ENCODE peak calls at places on chromosome 1, in eight cellular contexts. One of them, this sample, is unnamed.

GRCh38 chr1:94542088-94542671 is 621 bp upstream of the F3 start:
- DNase-seq in cardiac fibroblast: peak
- DNase-seq in A673: peak
- DNase-seq in hepatocyte: no peak
- DNase-seq in cardiac muscle cell: no peak
- DNase-seq in AG09309: no peak
- DNase-seq in DND-41: peak
- DNase-seq in Calu3: no peak
- DNase-seq in this sample: peak

GRCh38 chr1:184186167-184186566 is 134.6 kb downstream of the TSEN15 start:
- DNase-seq in cardiac fibroblast: no peak
- DNase-seq in A673: no peak
- DNase-seq in hepatocyte: no peak
- DNase-seq in cardiac muscle cell: no peak
- DNase-seq in AG09309: no peak
- DNase-seq in DND-41: no peak
- DNase-seq in Calu3: no peak
- DNase-seq in this sample: no peak

GRCh38 chr1:200525167-200526123 is 95.1 kb downstream of the KIF14 start:
- DNase-seq in cardiac fibroblast: peak
- DNase-seq in A673: no peak
- DNase-seq in hepatocyte: no peak
- DNase-seq in cardiac muscle cell: no peak
- DNase-seq in AG09309: peak
- DNase-seq in DND-41: no peak
- DNase-seq in Calu3: no peak
- DNase-seq in this sample: no peak

GRCh38 chr1:25559996-25560395 is 16.6 kb downstream of the LDLRAP1 start:
- DNase-seq in cardiac fibroblast: no peak
- DNase-seq in A673: no peak
- DNase-seq in hepatocyte: no peak
- DNase-seq in cardiac muscle cell: no peak
- DNase-seq in AG09309: no peak
- DNase-seq in DND-41: no peak
- DNase-seq in Calu3: no peak
- DNase-seq in this sample: no peak

GRCh38 chr1:116365857-116366256 is 7.2 kb upstream of the ATP1A1 start:
- DNase-seq in cardiac fibroblast: no peak
- DNase-seq in A673: no peak
- DNase-seq in hepatocyte: no peak
- DNase-seq in cardiac muscle cell: no peak
- DNase-seq in AG09309: no peak
- DNase-seq in DND-41: no peak
- DNase-seq in Calu3: no peak
- DNase-seq in this sample: no peak

GRCh38 chr1:6009120-6010040 is 17.2 kb upstream of the NPHP4 start:
- DNase-seq in cardiac fibroblast: peak
- DNase-seq in A673: no peak
- DNase-seq in hepatocyte: no peak
- DNase-seq in cardiac muscle cell: no peak
- DNase-seq in AG09309: no peak
- DNase-seq in DND-41: no peak
- DNase-seq in Calu3: no peak
- DNase-seq in this sample: no peak

GRCh38 chr1:4698911-4699310 is 44.5 kb downstream of the AJAP1 start:
- DNase-seq in cardiac fibroblast: no peak
- DNase-seq in A673: no peak
- DNase-seq in hepatocyte: no peak
- DNase-seq in cardiac muscle cell: no peak
- DNase-seq in AG09309: no peak
- DNase-seq in DND-41: no peak
- DNase-seq in Calu3: no peak
- DNase-seq in this sample: no peak

GRCh38 chr1:223714849-223715709 is 2.7 kb downstream of the CAPN2 start:
- DNase-seq in cardiac fibroblast: peak
- DNase-seq in A673: peak
- DNase-seq in hepatocyte: peak
- DNase-seq in cardiac muscle cell: no peak
- DNase-seq in AG09309: peak
- DNase-seq in DND-41: no peak
- DNase-seq in Calu3: peak
- DNase-seq in this sample: peak

DNA sequence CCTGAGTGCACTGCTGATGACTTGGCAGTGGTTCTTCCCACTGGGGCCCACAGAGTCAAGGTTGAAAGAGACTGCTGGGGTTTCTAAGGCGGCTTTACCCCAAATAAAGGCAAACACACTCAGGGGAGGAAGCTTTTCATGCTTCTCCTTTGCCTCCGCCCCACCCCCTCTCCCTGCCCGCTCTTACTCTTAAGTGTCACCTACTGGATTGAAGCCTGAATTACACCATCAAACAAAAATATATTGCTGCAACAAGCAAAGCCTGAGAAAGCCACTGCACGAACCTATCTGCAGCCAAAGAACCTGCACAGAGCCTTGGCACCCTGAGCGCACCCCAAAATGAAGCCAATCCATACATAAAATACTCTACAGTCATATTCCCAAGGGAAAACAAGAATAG is 63.1 kb downstream of the PTGFR start:
- DNase-seq in cardiac fibroblast: peak
- DNase-seq in A673: peak
- DNase-seq in hepatocyte: no peak
- DNase-seq in cardiac muscle cell: no peak
- DNase-seq in AG09309: no peak
- DNase-seq in DND-41: peak
- DNase-seq in Calu3: peak
- DNase-seq in this sample: no peak
- TF ChIP-seq CTCF in cardiac fibroblast: peak
- TF ChIP-seq CTCF in A673: peak
- TF ChIP-seq CTCF in hepatocyte: no peak
- TF ChIP-seq CTCF in cardiac muscle cell: no peak
- TF ChIP-seq CTCF in AG09309: peak
- TF ChIP-seq CTCF in DND-41: peak
- TF ChIP-seq CTCF in Calu3: no peak
- TF ChIP-seq CTCF in this sample: no peak

GRCh38 chr1:59720716-59721115 is 94.0 kb upstream of the HOOK1 start:
- DNase-seq in cardiac fibroblast: no peak
- DNase-seq in A673: no peak
- DNase-seq in hepatocyte: no peak
- DNase-seq in cardiac muscle cell: no peak
- DNase-seq in AG09309: no peak
- DNase-seq in DND-41: no peak
- DNase-seq in Calu3: no peak
- DNase-seq in this sample: no peak

GRCh38 chr1:59714966-59715365 is 99.8 kb upstream of the HOOK1 start:
- DNase-seq in cardiac fibroblast: no peak
- DNase-seq in A673: no peak
- DNase-seq in hepatocyte: no peak
- DNase-seq in cardiac muscle cell: no peak
- DNase-seq in AG09309: no peak
- DNase-seq in DND-41: no peak
- DNase-seq in Calu3: no peak
- DNase-seq in this sample: no peak

GRCh38 chr1:59718989-59719360 is 95.8 kb upstream of the HOOK1 start:
- DNase-seq in cardiac fibroblast: no peak
- DNase-seq in A673: no peak
- DNase-seq in hepatocyte: no peak
- DNase-seq in cardiac muscle cell: peak
- DNase-seq in AG09309: no peak
- DNase-seq in DND-41: no peak
- DNase-seq in Calu3: no peak
- DNase-seq in this sample: no peak

GRCh38 chr1:59716551-59717231 is 98.1 kb upstream of the HOOK1 start:
- DNase-seq in cardiac fibroblast: no peak
- DNase-seq in A673: no peak
- DNase-seq in hepatocyte: no peak
- DNase-seq in cardiac muscle cell: no peak
- DNase-seq in AG09309: no peak
- DNase-seq in DND-41: no peak
- DNase-seq in Calu3: no peak
- DNase-seq in this sample: no peak

DNA sequence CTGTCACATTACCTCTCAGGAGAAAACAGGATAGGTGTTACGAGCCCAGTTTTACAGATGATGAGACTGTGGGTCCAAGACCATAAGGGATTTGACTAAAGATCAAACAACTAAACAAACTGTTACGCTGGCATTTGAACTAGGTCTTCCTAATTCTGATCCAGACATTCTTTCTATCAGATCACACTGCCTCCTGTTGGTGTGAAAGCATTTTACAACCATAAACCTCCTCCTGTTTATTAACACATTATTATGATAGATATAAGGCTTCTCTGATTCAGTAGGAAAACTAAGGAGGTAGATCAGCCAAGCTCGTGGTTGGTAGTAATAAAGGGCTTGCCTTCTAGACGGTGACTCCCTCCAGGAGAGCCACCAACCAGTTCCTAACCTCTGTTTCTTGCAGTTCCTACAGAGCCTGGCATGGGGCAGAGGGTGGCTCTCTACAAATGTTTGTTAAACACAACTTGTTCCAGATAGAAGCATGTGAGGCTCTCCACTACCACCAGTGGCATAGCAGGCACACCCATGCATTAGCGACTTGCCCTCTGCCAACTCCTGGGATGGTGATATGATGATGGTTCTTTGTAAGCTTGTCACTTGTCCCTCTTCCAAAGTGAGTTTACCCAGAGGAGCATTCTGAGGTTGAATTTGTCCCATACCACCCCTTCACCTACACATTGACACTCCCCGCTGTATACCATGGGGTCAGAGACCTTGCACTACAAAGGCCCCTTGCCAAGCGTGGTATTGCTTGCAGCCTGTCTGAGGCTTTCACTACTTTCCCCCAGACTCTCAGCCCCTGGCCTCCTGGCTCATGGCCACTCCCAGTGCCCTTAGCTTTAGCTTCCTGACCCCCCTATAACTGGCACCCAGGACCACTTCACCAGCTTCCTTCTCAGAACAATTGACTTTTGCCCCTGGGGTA is 96.4 kb upstream of the HOOK1 start:
- DNase-seq in cardiac fibroblast: no peak
- DNase-seq in A673: peak
- DNase-seq in hepatocyte: peak
- DNase-seq in cardiac muscle cell: no peak
- DNase-seq in AG09309: no peak
- DNase-seq in DND-41: no peak
- DNase-seq in Calu3: no peak
- DNase-seq in this sample: peak
- TF ChIP-seq CTCF in cardiac fibroblast: peak
- TF ChIP-seq CTCF in A673: peak
- TF ChIP-seq CTCF in hepatocyte: peak
- TF ChIP-seq CTCF in cardiac muscle cell: peak
- TF ChIP-seq CTCF in AG09309: no peak
- TF ChIP-seq CTCF in DND-41: peak
- TF ChIP-seq CTCF in Calu3: peak
- TF ChIP-seq CTCF in this sample: peak

GRCh38 chr1:237911911-237912310 is 21.2 kb upstream of the ZP4 start:
- DNase-seq in cardiac fibroblast: no peak
- DNase-seq in A673: no peak
- DNase-seq in hepatocyte: no peak
- DNase-seq in cardiac muscle cell: no peak
- DNase-seq in AG09309: no peak
- DNase-seq in DND-41: no peak
- DNase-seq in Calu3: no peak
- DNase-seq in this sample: no peak

GRCh38 chr1:237910834-237911233 is 20.1 kb upstream of the ZP4 start:
- DNase-seq in cardiac fibroblast: no peak
- DNase-seq in A673: no peak
- DNase-seq in hepatocyte: no peak
- DNase-seq in cardiac muscle cell: no peak
- DNase-seq in AG09309: no peak
- DNase-seq in DND-41: no peak
- DNase-seq in Calu3: no peak
- DNase-seq in this sample: no peak

GRCh38 chr1:237913345-237913744 is 22.6 kb upstream of the ZP4 start:
- DNase-seq in cardiac fibroblast: no peak
- DNase-seq in A673: no peak
- DNase-seq in hepatocyte: no peak
- DNase-seq in cardiac muscle cell: no peak
- DNase-seq in AG09309: no peak
- DNase-seq in DND-41: no peak
- DNase-seq in Calu3: no peak
- DNase-seq in this sample: no peak
- TF ChIP-seq CTCF in cardiac fibroblast: no peak
- TF ChIP-seq CTCF in A673: no peak
- TF ChIP-seq CTCF in hepatocyte: no peak
- TF ChIP-seq CTCF in cardiac muscle cell: no peak
- TF ChIP-seq CTCF in AG09309: no peak
- TF ChIP-seq CTCF in DND-41: no peak
- TF ChIP-seq CTCF in Calu3: no peak
- TF ChIP-seq CTCF in this sample: no peak

GRCh38 chr1:155691992-155692528 is 3.2 kb downstream of the DAP3 start:
- DNase-seq in cardiac fibroblast: no peak
- DNase-seq in A673: no peak
- DNase-seq in hepatocyte: no peak
- DNase-seq in cardiac muscle cell: peak
- DNase-seq in AG09309: no peak
- DNase-seq in DND-41: no peak
- DNase-seq in Calu3: no peak
- DNase-seq in this sample: no peak
- TF ChIP-seq CTCF in cardiac fibroblast: no peak
- TF ChIP-seq CTCF in A673: no peak
- TF ChIP-seq CTCF in hepatocyte: no peak
- TF ChIP-seq CTCF in cardiac muscle cell: no peak
- TF ChIP-seq CTCF in AG09309: no peak
- TF ChIP-seq CTCF in DND-41: no peak
- TF ChIP-seq CTCF in Calu3: no peak
- TF ChIP-seq CTCF in this sample: no peak

GRCh38 chr1:8720347-8720746 is 97.1 kb downstream of the RERE start:
- DNase-seq in cardiac fibroblast: no peak
- DNase-seq in A673: no peak
- DNase-seq in hepatocyte: no peak
- DNase-seq in cardiac muscle cell: no peak
- DNase-seq in AG09309: no peak
- DNase-seq in DND-41: no peak
- DNase-seq in Calu3: no peak
- DNase-seq in this sample: no peak

GRCh38 chr1:8717148-8717547 is 100.3 kb downstream of the RERE start:
- DNase-seq in cardiac fibroblast: no peak
- DNase-seq in A673: no peak
- DNase-seq in hepatocyte: no peak
- DNase-seq in cardiac muscle cell: no peak
- DNase-seq in AG09309: no peak
- DNase-seq in DND-41: no peak
- DNase-seq in Calu3: no peak
- DNase-seq in this sample: no peak

GRCh38 chr1:8721681-8722324 is 95.6 kb downstream of the RERE start:
- DNase-seq in cardiac fibroblast: no peak
- DNase-seq in A673: no peak
- DNase-seq in hepatocyte: no peak
- DNase-seq in cardiac muscle cell: no peak
- DNase-seq in AG09309: no peak
- DNase-seq in DND-41: no peak
- DNase-seq in Calu3: no peak
- DNase-seq in this sample: no peak

GRCh38 chr1:8716238-8716637 is 101.2 kb downstream of the RERE start:
- DNase-seq in cardiac fibroblast: no peak
- DNase-seq in A673: no peak
- DNase-seq in hepatocyte: no peak
- DNase-seq in cardiac muscle cell: no peak
- DNase-seq in AG09309: no peak
- DNase-seq in DND-41: no peak
- DNase-seq in Calu3: no peak
- DNase-seq in this sample: no peak

GRCh38 chr1:8718878-8719361 is 98.5 kb downstream of the RERE start:
- DNase-seq in cardiac fibroblast: no peak
- DNase-seq in A673: peak
- DNase-seq in hepatocyte: no peak
- DNase-seq in cardiac muscle cell: no peak
- DNase-seq in AG09309: no peak
- DNase-seq in DND-41: no peak
- DNase-seq in Calu3: no peak
- DNase-seq in this sample: no peak
- TF ChIP-seq CTCF in cardiac fibroblast: peak
- TF ChIP-seq CTCF in A673: peak
- TF ChIP-seq CTCF in hepatocyte: peak
- TF ChIP-seq CTCF in cardiac muscle cell: peak
- TF ChIP-seq CTCF in AG09309: peak
- TF ChIP-seq CTCF in DND-41: peak
- TF ChIP-seq CTCF in Calu3: no peak
- TF ChIP-seq CTCF in this sample: no peak

This sample was measured in MCF 10A.